ENCODE peak calls at places on chromosomes 16 and 17, in five cellular contexts. Z, P, R, W and E are unnamed samples.

GRCh38 chr16:11682655-11683096 is 14.4 kb downstream of the SNN start:
- DNase-seq in Z (no peak), P (peak), R (no peak), W (peak), E (no peak)

GRCh38 chr17:1011760-1012735 is 15.1 kb downstream of the TIMM22 start:
- DNase-seq in Z (no peak), P (no peak), R (no peak), W (no peak), E (no peak)

GRCh38 chr16:64276646-64277045 is 845.2 kb downstream of the CDH11 start:
- DNase-seq in Z (no peak), P (no peak), R (no peak), W (no peak), E (no peak)

GRCh38 chr17:68344701-68345136 is 53.4 kb downstream of the ARSG start:
- DNase-seq in Z (no peak), P (no peak), R (no peak), W (no peak), E (no peak)

GRCh38 chr16:47258874-47259461 is 115.2 kb upstream of the NETO2 start:
- DNase-seq in Z (no peak), P (no peak), R (no peak), W (peak), E (no peak)

GRCh38 chr16:1458336-1458976 is 14.1 kb upstream of the CCDC154 start:
- DNase-seq in Z (no peak), P (no peak), R (no peak), W (no peak), E (no peak)

GRCh38 chr16:5653789-5654188 is 556.2 kb upstream of the EEF2KMT start:
- DNase-seq in Z (no peak), P (no peak), R (no peak), W (no peak), E (no peak)

GRCh38 chr17:16286947-16287562 is 66.2 kb downstream of the CENPV start:
- DNase-seq in Z (peak), P (peak), R (peak), W (no peak), E (no peak)

GRCh38 chr16:77868478-77868877 is 80.1 kb downstream of the VAT1L start:
- DNase-seq in Z (no peak), P (peak), R (no peak), W (no peak), E (no peak)

GRCh38 chr17:68355093-68355492 is 63.8 kb downstream of the ARSG start:
- DNase-seq in Z (no peak), P (no peak), R (no peak), W (no peak), E (no peak)